ENCODE peak calls at places on chromosome 18, in ten cellular contexts. N, P, B, K, R, Y, Z, S, M and U are unnamed samples.
A peak's percentile ranks its signal among the peaks of the same experiment; 100 is the strongest.

GRCh38 chr18:46915800-46916550 is 1.3 kb downstream of the PIAS2 start:
- DNase-seq in P (no peak), B (no peak), N (peak; percentile 16), Y (no peak), M (no peak), Z (no peak), K (no peak), R (no peak), S (no peak), U (no peak)

GRCh38 chr18:22914633-22915032 is 18.5 kb upstream of the RBBP8 start:
- DNase-seq in Y (no peak), K (no peak), N (no peak), Z (no peak), P (no peak), S (no peak), R (no peak), B (no peak), M (no peak), U (no peak)

GRCh38 chr18:73151086-73151485 is 283.3 kb upstream of the NETO1 start:
- DNase-seq in B (peak; percentile 20), Z (no peak), K (no peak), M (no peak), R (no peak), P (no peak), S (no peak), Y (no peak), N (no peak), U (no peak)

GRCh38 chr18:50410008-50410407 is 35.2 kb downstream of the SKA1 start:
- DNase-seq in R (no peak), P (no peak), S (no peak), Z (no peak), M (no peak), B (no peak), K (no peak), N (no peak), Y (no peak), U (no peak)

GRCh38 chr18:65737346-65737745 is 13.5 kb upstream of the CDH7 start:
- DNase-seq in S (no peak), K (peak; percentile 91), M (no peak), Z (no peak), P (no peak), R (no peak), N (no peak), B (no peak), Y (no peak), U (no peak)

GRCh38 chr18:28905509-28905908 is 728.6 kb upstream of the CDH2 start:
- DNase-seq in M (no peak), R (no peak), B (no peak), P (no peak), Y (no peak), S (no peak), Z (no peak), K (no peak), N (peak; percentile 2), U (no peak)

GRCh38 chr18:45107425-45107824 is 426.7 kb downstream of the SETBP1 start:
- DNase-seq in P (no peak), R (no peak), N (no peak), Z (no peak), M (no peak), K (no peak), B (no peak), Y (no peak), S (no peak), U (no peak)

GRCh38 chr18:34352385-34353163 is 127.9 kb upstream of the NOL4 start:
- DNase-seq in M (no peak), Y (peak; percentile 18), B (no peak), Z (no peak), K (peak; percentile 95), R (no peak), P (no peak), N (peak; percentile 1), S (no peak), U (no peak)

GRCh38 chr18:67133669-67134068 is 382.9 kb downstream of the DSEL start:
- DNase-seq in S (no peak), R (no peak), K (no peak), P (no peak), Y (no peak), M (no peak), Z (no peak), B (no peak), N (no peak), U (no peak)

GRCh38 chr18:62458868-62459716 is 63.7 kb upstream of the ZCCHC2 start:
- DNase-seq in N (no peak), K (no peak), P (no peak), R (no peak), M (no peak), S (no peak), Y (no peak), B (no peak), Z (no peak), U (no peak)

GRCh38 chr18:23057096-23057495 is 78.2 kb upstream of the CABLES1 start:
- DNase-seq in M (no peak), K (no peak), Z (no peak), R (no peak), S (no peak), Y (no peak), B (no peak), P (no peak), N (no peak), U (no peak)

GRCh38 chr18:72652990-72653593 is 109.0 kb upstream of the CBLN2 start:
- DNase-seq in N (peak; percentile 39), R (peak; percentile 51), Y (peak; percentile 49), M (no peak), P (peak; percentile 28), B (peak; percentile 1), Z (no peak), S (no peak), K (no peak), U (no peak)

GRCh38 chr18:73891572-73892421 is 255.8 kb downstream of the FBXO15 start:
- DNase-seq in B (no peak), S (no peak), P (no peak), Z (no peak), N (peak; percentile 1), K (no peak), M (no peak), Y (no peak), R (no peak), U (no peak)

GRCh38 chr18:61531182-61531581 is 198.0 kb downstream of the CDH20 start:
- DNase-seq in B (no peak), R (no peak), M (no peak), S (no peak), P (no peak), Y (no peak), N (no peak), Z (no peak), K (no peak), U (no peak)

GRCh38 chr18:40006553-40007073 is 1948.4 kb upstream of the PIK3C3 start:
- DNase-seq in B (no peak), Y (peak; percentile 7), R (no peak), Z (no peak), M (no peak), P (no peak), S (no peak), N (peak; percentile 55), K (no peak), U (no peak)

GRCh38 chr18:11324510-11324909 is 175.1 kb upstream of the PIEZO2 start:
- DNase-seq in N (no peak), M (no peak), P (no peak), Z (no peak), K (no peak), Y (no peak), S (no peak), R (no peak), B (no peak), U (no peak)

GRCh38 chr18:3584266-3584665 is 134.3 kb downstream of the TGIF1 start:
- DNase-seq in Z (no peak), B (no peak), S (no peak), Y (no peak), R (no peak), M (no peak), N (no peak), K (no peak), P (no peak), U (no peak)

GRCh38 chr18:12408247-12408869 is 629 bp downstream of the PRELID3A start:
- DNase-seq in N (peak; percentile 34), R (peak; percentile 27), B (no peak), M (no peak), K (no peak), Z (no peak), S (no peak), Y (peak; percentile 69), P (no peak), U (no peak)

GRCh38 chr18:474416-474815 is 26.1 kb downstream of the COLEC12 start:
- DNase-seq in R (no peak), M (no peak), N (no peak), P (no peak), Y (no peak), Z (no peak), K (no peak), S (no peak), B (no peak), U (no peak)

GRCh38 chr18:6961331-6961730 is 156.3 kb downstream of the LAMA1 start:
- DNase-seq in P (no peak), Y (no peak), N (no peak), S (no peak), M (no peak), Z (no peak), R (no peak), K (no peak), B (no peak), U (no peak)

GRCh38 chr18:35095983-35096676 is 54.9 kb downstream of the MAPRE2 start:
- DNase-seq in P (no peak), R (no peak), B (no peak), Y (no peak), K (no peak), N (peak; percentile 0), M (no peak), Z (no peak), S (no peak), U (no peak)

GRCh38 chr18:57980573-57981348 is 63.3 kb upstream of the NEDD4L start:
- DNase-seq in B (no peak), S (no peak), R (no peak), Y (no peak), K (peak; percentile 13), P (no peak), N (no peak), M (no peak), Z (no peak), U (no peak)

GRCh38 chr18:22385718-22386117 is 32.0 kb downstream of the CTAGE1 start:
- DNase-seq in P (no peak), B (no peak), N (peak; percentile 62), S (peak; percentile 5), K (no peak), Z (no peak), M (no peak), R (no peak), Y (no peak), U (no peak)

GRCh38 chr18:13267517-13267916 is 49.0 kb downstream of the LDLRAD4 start:
- DNase-seq in R (no peak), M (no peak), P (no peak), Z (no peak), Y (no peak), N (peak; percentile 3), K (no peak), S (no peak), B (no peak), U (peak; percentile 39)

GRCh38 chr18:76367168-76367785 is 127.8 kb downstream of the ZNF516 start:
- DNase-seq in K (no peak), Y (no peak), P (no peak), N (no peak), S (no peak), R (no peak), B (no peak), Z (no peak), M (no peak), U (no peak)

GRCh38 chr18:49691177-49691608 is 122.1 kb downstream of the ACAA2 start:
- DNase-seq in P (no peak), K (no peak), S (no peak), M (no peak), R (no peak), B (peak; percentile 58), Y (no peak), N (peak; percentile 72), Z (no peak), U (no peak)

GRCh38 chr18:54742654-54743053 is 85.6 kb upstream of the RAB27B start:
- DNase-seq in N (no peak), P (peak; percentile 75), Y (no peak), K (no peak), Z (peak; percentile 40), M (no peak), B (peak; percentile 61), R (no peak), S (no peak), U (peak; percentile 69)

GRCh38 chr18:32831781-32832180 is 59.0 kb upstream of the KLHL14 start:
- DNase-seq in Z (no peak), S (no peak), B (no peak), R (no peak), P (no peak), M (no peak), Y (no peak), N (peak; percentile 25), K (no peak), U (no peak)